ENCODE peak calls at places on chromosomes 16 and 17, in seven cellular contexts. O is Caco-2; G is CD8-positive, alpha-beta memory T cell; V is breast epithelium; M is tibial artery; W is stomach; R is left ventricle myocardium inferior. L is an unnamed sample. For H3K36me3 and H3K4me1, the result is how much of the 10 kb centered on the place peaks cover.

GRCh38 chr17:917391-917811 is 62.2 kb downstream of the NXN start:
- DNase-seq in G (no peak), O (no peak), W (no peak), V (no peak), R (no peak), M (no peak), L (no peak)

GRCh38 chr17:79214940-79215604 is 140.4 kb downstream of the ENGASE start:
- DNase-seq in O (no peak), M (no peak), R (no peak), G (no peak), V (no peak), W (no peak), L (no peak)

GRCh38 chr16:59249049-59249448 is 514.9 kb upstream of the GOT2 start:
- DNase-seq in M (no peak), R (no peak), G (no peak), W (no peak), O (peak), V (no peak), L (no peak)

GRCh38 chr17:82097187-82097918 is 683 bp downstream of the FASN start:
- DNase-seq in O (peak), R (no peak), V (no peak), W (peak), M (no peak), G (no peak), L (no peak)

GRCh38 chr16:85891776-85892166 is 7.2 kb upstream of the IRF8 start:
- DNase-seq in W (no peak), R (no peak), V (no peak), M (no peak), G (no peak), O (no peak), L (no peak)

GRCh38 chr16:79210629-79211028 is 389.9 kb downstream of the MAF start:
- DNase-seq in O (no peak), G (no peak), W (no peak), M (no peak), R (no peak), V (no peak), L (no peak)

GRCh38 chr17:74873874-74874614 is 1.2 kb upstream of the FDXR start:
- DNase-seq in G (no peak), O (no peak), M (no peak), R (no peak), W (no peak), V (no peak), L (no peak)

GRCh38 chr16:4138735-4139134 is 22.5 kb upstream of the ADCY9 start:
- DNase-seq in R (no peak), V (no peak), G (no peak), W (no peak), O (no peak), M (no peak), L (no peak)

GRCh38 chr17:17018021-17018441 is 24.2 kb upstream of the MPRIP start:
- DNase-seq in V (no peak), W (no peak), R (no peak), M (no peak), G (no peak), O (no peak), L (no peak)

GRCh38 chr16:49588729-49589384 is 215.3 kb downstream of the C16orf78 start:
- DNase-seq in V (no peak), M (peak), W (peak), G (no peak), R (no peak), O (no peak), L (no peak)

GRCh38 chr17:79631640-79632431 is 21.0 kb upstream of the RBFOX3 start:
- DNase-seq in O (no peak), W (peak), R (peak), V (no peak), M (peak), G (no peak), L (no peak)

GRCh38 chr17:59069856-59070255 is 36.8 kb downstream of the TRIM37 start:
- DNase-seq in G (no peak), V (no peak), M (no peak), W (no peak), R (no peak), O (no peak), L (no peak)

GRCh38 chr17:2855063-2855600 is 58.9 kb downstream of the RAP1GAP2 start:
- DNase-seq in V (no peak), M (no peak), W (no peak), G (no peak), R (no peak), O (no peak), L (no peak)

GRCh38 chr17:40355123-40355803 is 9.3 kb downstream of the GJD3 start:
- DNase-seq in G (peak), R (peak), O (peak), V (peak), W (peak), M (peak), L (peak)

GRCh38 chr17:36728030-36728991 is 126.9 kb downstream of the MRM1 start:
- DNase-seq in W (no peak), G (no peak), M (no peak), R (no peak), O (no peak), V (no peak), L (no peak)

GRCh38 chr17:52157603-52158449 is 688 bp downstream of the CA10 start:
- DNase-seq in G (no peak), R (no peak), V (no peak), M (no peak), W (no peak), O (no peak), L (peak)

GRCh38 chr16:21645261-21645721 is 7.1 kb downstream of the IGSF6 start:
- DNase-seq in R (no peak), G (peak), V (no peak), O (no peak), W (no peak), M (no peak), L (no peak)

GRCh38 chr17:29005936-29006438 is at the start of gene SEZ6:
- DNase-seq in M (peak), V (peak), W (peak), G (peak), R (peak), O (peak), L (peak)

GRCh38 chr17:15892244-15892643 is 52.7 kb upstream of the ADORA2B start:
- DNase-seq in M (no peak), G (no peak), V (no peak), R (no peak), O (no peak), W (no peak), L (no peak)

GRCh38 chr16:64900517-64900916 is 221.3 kb downstream of the CDH11 start:
- DNase-seq in M (no peak), R (no peak), G (no peak), V (no peak), W (no peak), O (no peak), L (no peak)

GRCh38 chr17:20010099-20010863 is 1.1 kb downstream of the SPECC1 start:
- DNase-seq in G (no peak), R (peak), O (peak), M (peak), W (peak), V (no peak), L (no peak)

GRCh38 chr17:1313270-1314005 is 34.0 kb downstream of the TRARG1 start:
- DNase-seq in W (no peak), M (no peak), G (no peak), V (no peak), O (no peak), R (no peak), L (peak)

GRCh38 chr16:68448360-68448970 is at the start of gene SMPD3:
- DNase-seq in W (peak), V (peak), O (peak), G (peak), M (peak), R (peak), L (peak)

GRCh38 chr16:84605339-84605848 is 12.5 kb downstream of the COTL1 start:
- DNase-seq in W (no peak), G (no peak), M (no peak), R (no peak), V (no peak), O (no peak), L (no peak)

GRCh38 chr16:11203111-11203623 is 52.8 kb downstream of the SOCS1 start:
- DNase-seq in R (no peak), M (no peak), W (no peak), G (no peak), O (no peak), V (no peak), L (no peak)

GRCh38 chr16:11554054-11554453 is 32.7 kb downstream of the LITAF start:
- DNase-seq in O (no peak), R (no peak), G (no peak), M (no peak), W (no peak), V (no peak), L (no peak)

GRCh38 chr16:3017806-3018506 is at the start of gene CLDN6:
- DNase-seq in O (no peak), W (no peak), R (no peak), V (no peak), G (no peak), M (no peak), L (no peak)

GRCh38 chr16:85819245-85819644 is 19.8 kb downstream of the COX4I1 start:
- DNase-seq in V (peak), M (peak), W (peak), R (peak), O (peak), G (peak), L (peak)

GRCh38 chr16:8583199-8583598 is 7.1 kb downstream of the TMEM114 start:
- DNase-seq in O (no peak), W (no peak), G (no peak), M (no peak), V (no peak), R (no peak), L (no peak)

DNA sequence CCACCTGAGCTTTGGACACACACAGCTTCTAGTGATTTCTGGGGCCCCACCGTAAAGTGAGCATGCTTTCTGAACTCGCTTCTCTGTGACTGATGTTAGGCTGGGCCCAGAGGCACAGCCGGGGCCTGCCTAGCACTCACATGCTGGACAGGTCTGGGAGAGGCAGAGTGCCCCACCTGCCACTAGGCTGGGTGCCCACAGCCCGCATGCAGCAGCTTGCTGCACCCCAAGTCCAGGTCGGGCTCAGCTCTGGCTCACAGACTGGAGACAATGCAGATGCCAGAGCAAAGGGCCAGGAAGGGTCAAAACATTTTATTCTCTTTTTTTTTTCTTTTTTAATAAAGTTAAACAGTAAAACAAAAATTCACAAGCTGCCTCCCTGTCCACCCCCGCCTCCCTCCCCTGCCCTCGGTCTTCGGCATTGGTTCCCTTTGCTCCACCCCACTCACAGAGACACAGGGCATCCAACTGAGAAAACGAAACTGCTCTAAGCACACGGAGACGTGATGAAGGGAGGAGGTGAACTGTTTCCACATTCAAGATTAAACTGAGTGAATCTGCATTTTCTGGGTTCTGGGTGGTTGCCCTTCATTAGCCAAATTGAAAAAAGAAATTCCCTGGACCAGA is 9.7 kb downstream of the CNP start:
- DNase-seq in O (no peak), W (no peak), V (no peak), M (no peak), R (no peak), G (no peak), L (no peak)
- H3K36me3 ChIP-seq in O (under half), W (half or more), V (under half), M (half or more), R (half or more), G (under half), L (half or more)

GRCh38 chr17:42672038-42672437 is 4.8 kb downstream of the PLEKHH3 start:
- DNase-seq in G (no peak), O (no peak), R (no peak), M (no peak), V (no peak), W (no peak), L (no peak)
- H3K4me1 ChIP-seq in G (under half), O (under half), R (half or more), M (half or more), V (under half), W (half or more), L (half or more)

GRCh38 chr16:30656974-30657865 is 1.0 kb upstream of the FBRS start:
- DNase-seq in W (no peak), M (no peak), G (no peak), O (peak), R (no peak), V (no peak), L (no peak)

GRCh38 chr16:30656388-30656787 is 1.8 kb upstream of the FBRS start:
- DNase-seq in O (no peak), G (no peak), W (no peak), M (no peak), V (no peak), R (no peak), L (no peak)

GRCh38 chr16:30659507-30660423 is 1.5 kb downstream of the FBRS start:
- DNase-seq in G (peak), M (no peak), R (no peak), O (peak), W (no peak), V (peak), L (peak)

GRCh38 chr16:30658731-30659506 is 688 bp downstream of the FBRS start:
- DNase-seq in R (peak), V (no peak), W (peak), O (no peak), G (no peak), M (peak), L (peak)

GRCh38 chr16:30657866-30658730 is at the start of gene FBRS:
- DNase-seq in O (peak), V (peak), M (peak), W (peak), R (peak), G (peak), L (peak)
- H3K36me3 ChIP-seq in O (under half), V (under half), M (half or more), W (half or more), R (half or more), G (under half), L (half or more)

DNA sequence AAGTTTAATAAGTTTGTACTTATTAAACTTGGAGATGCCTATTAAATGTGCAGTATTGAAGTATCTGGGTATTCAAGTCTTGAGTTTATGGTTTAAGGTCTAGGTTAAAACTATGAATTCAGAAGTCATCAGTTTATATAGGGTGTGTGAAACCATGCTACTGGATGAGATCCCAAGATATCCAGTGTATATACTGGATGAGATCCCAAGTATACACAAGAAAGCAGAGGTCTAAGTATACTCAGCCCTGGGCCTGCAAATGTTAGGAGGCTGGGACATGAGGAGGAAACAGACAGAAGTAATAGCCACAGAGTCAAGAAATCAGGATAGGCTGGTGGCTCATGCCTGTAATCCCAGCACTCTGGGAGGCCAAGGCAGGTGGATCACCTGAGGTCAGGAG is 194.4 kb upstream of the AXIN2 start:
- DNase-seq in M (no peak), O (no peak), R (no peak), V (no peak), W (no peak), G (no peak), L (no peak)
- H3K4me1 ChIP-seq in M (under half), O (under half), R (under half), V (under half), W (under half), G (under half), L (under half)

DNA sequence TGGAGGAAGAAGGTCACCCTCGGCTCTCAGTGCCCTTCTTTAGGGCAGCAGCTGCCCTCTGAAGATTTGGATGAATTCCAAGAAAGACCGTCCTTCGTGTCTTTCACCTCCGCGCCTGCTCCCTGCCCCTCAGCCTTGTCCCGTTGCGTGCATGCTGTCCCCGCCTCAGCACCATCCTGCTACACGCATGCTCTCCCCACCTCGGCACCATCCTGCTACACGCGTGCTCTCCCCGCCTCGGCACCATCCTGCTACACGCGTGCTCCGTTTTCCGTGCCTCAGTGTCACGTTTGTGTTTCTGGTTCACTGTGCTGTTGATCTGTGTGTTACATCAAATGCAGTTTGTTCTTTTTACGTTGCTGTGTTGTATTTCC is 13.5 kb downstream of the ACSF3 start:
- DNase-seq in R (no peak), M (no peak), G (no peak), V (no peak), W (no peak), O (no peak), L (no peak)
- H3K36me3 ChIP-seq in R (half or more), M (half or more), G (under half), V (under half), W (half or more), O (under half), L (half or more)

GRCh38 chr17:46192484-46193245 is 564 bp downstream of the KANSL1 start:
- DNase-seq in R (peak), G (peak), W (peak), O (peak), V (peak), M (peak), L (peak)

GRCh38 chr17:46190763-46191162 is 2.5 kb downstream of the KANSL1 start:
- DNase-seq in W (no peak), M (no peak), G (no peak), R (no peak), V (no peak), O (no peak), L (no peak)

GRCh38 chr17:46193246-46193625 is at the start of gene KANSL1:
- DNase-seq in M (peak), G (peak), R (peak), W (peak), V (peak), O (peak), L (peak)

GRCh38 chr17:46191332-46192210 is 1.7 kb downstream of the KANSL1 start:
- DNase-seq in G (no peak), W (no peak), R (no peak), V (no peak), M (no peak), O (peak), L (no peak)

GRCh38 chr17:46192211-46192483 is 1.1 kb downstream of the KANSL1 start:
- DNase-seq in W (no peak), M (no peak), R (no peak), G (no peak), O (no peak), V (no peak), L (no peak)
- H3K4me1 ChIP-seq in W (half or more), M (under half), R (half or more), G (half or more), O (under half), V (under half), L (half or more)

GRCh38 chr17:78176548-78177025 is 8.2 kb downstream of the SYNGR2 start:
- DNase-seq in M (peak), R (peak), W (peak), G (peak), V (no peak), O (peak), L (peak)

GRCh38 chr17:78180083-78180482 is 6.8 kb downstream of the TK1 start:
- DNase-seq in R (no peak), V (no peak), W (no peak), O (no peak), G (no peak), M (no peak), L (no peak)

GRCh38 chr17:78182504-78182903 is 4.3 kb downstream of the TK1 start:
- DNase-seq in R (no peak), V (no peak), M (no peak), W (no peak), O (no peak), G (no peak), L (no peak)

GRCh38 chr17:78180508-78180907 is 6.3 kb downstream of the TK1 start:
- DNase-seq in W (no peak), R (no peak), O (no peak), G (no peak), M (no peak), V (no peak), L (no peak)

GRCh38 chr17:78179372-78179771 is 7.5 kb downstream of the TK1 start:
- DNase-seq in R (no peak), O (no peak), M (peak), W (peak), G (no peak), V (peak), L (peak)
- H3K36me3 ChIP-seq in R (under half), O (under half), M (under half), W (under half), G (under half), V (under half), L (under half)

GRCh38 chr16:56337858-56338325 is 87.5 kb downstream of the AMFR start:
- DNase-seq in V (no peak), O (no peak), M (no peak), W (no peak), G (no peak), R (no peak), L (no peak)

GRCh38 chr16:56336711-56337110 is 88.6 kb downstream of the AMFR start:
- DNase-seq in W (no peak), M (no peak), G (no peak), V (no peak), O (no peak), R (no peak), L (no peak)

GRCh38 chr16:56336071-56336688 is 89.2 kb downstream of the AMFR start:
- DNase-seq in O (no peak), R (peak), G (no peak), V (no peak), W (no peak), M (no peak), L (peak)

GRCh38 chr16:56338566-56339318 is 86.6 kb downstream of the AMFR start:
- DNase-seq in O (no peak), M (no peak), R (no peak), W (no peak), V (no peak), G (no peak), L (peak)

DNA sequence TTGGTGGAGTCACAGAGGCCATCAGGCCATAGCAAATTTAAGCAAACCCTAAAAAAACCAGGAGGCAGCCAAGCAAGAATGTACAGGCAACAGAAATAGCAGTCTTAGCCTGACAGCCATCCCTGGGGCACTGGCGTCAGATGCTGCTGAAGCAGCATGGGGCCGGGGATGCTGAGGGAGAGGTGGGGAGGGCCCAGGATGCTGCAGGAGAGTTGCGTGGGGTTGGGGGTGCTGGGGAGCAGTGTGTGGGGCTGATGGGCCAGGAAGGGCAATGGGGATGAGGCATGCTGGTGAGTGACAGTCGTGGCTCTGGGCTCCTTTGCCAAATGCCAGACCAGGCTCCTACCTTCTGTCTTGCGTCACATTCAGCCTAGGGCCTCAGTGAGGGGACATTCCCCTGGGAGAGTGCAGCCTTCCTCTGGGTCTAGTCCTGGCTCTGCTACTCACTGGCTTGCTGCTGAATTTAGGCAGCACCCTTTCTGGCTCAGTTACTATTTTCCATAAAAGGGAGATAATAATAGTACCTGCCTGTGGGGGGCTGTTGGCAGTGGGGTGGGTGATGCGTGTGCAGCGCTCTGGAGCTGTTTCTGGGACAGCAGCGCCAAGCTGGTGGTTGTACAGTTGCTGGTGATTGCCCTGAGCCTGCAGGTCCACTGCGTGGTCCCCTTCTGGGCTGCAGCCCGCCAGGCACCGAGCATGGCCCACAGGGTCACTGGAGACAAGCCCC is 88.1 kb downstream of the AMFR start:
- DNase-seq in G (no peak), O (no peak), R (no peak), M (no peak), V (no peak), W (no peak), L (peak)
- H3K4me1 ChIP-seq in G (under half), O (under half), R (under half), M (under half), V (under half), W (under half), L (under half)

L was measured in left lung.